ENCODE peak calls at places on chromosomes 6 and 20, in five cellular contexts. A is stomach, S is cardiac muscle cell, Z is ascending aorta, W is psoas muscle. T is an unnamed sample. For H3K4me1, the result is how much of the 10 kb centered on the place peaks cover.

GRCh38 chr20:13142143-13142542 is 78.9 kb upstream of the ISM1 start:
- DNase-seq in A (no peak), W (no peak), S (no peak), Z (no peak), T (no peak)

GRCh38 chr6:50141100-50141499 is 91.4 kb upstream of the DEFB112 start:
- DNase-seq in S (no peak), Z (no peak), W (no peak), A (no peak), T (no peak)

GRCh38 chr6:127090051-127090450 is 28.4 kb upstream of the RSPO3 start:
- DNase-seq in W (no peak), S (no peak), Z (no peak), A (no peak), T (no peak)

GRCh38 chr20:51373713-51374481 is 168.6 kb downstream of the NFATC2 start:
- DNase-seq in Z (no peak), W (no peak), S (peak), A (peak), T (peak)

GRCh38 chr6:140977425-140977824 is 1155.3 kb upstream of the GJE1 start:
- DNase-seq in S (no peak), A (no peak), W (no peak), Z (no peak), T (no peak)

GRCh38 chr20:49668181-49668877 is 45.3 kb downstream of the B4GALT5 start:
- DNase-seq in Z (peak), S (no peak), A (peak), W (no peak), T (no peak)

GRCh38 chr20:19376451-19376971 is 164.1 kb downstream of the SLC24A3 start:
- DNase-seq in A (no peak), Z (no peak), S (no peak), W (no peak), T (no peak)

GRCh38 chr20:58130156-58130555 is 98.3 kb downstream of the ANKRD60 start:
- DNase-seq in S (no peak), A (no peak), W (no peak), Z (no peak), T (no peak)

GRCh38 chr6:168597471-168597875 is 156.5 kb downstream of the SMOC2 start:
- DNase-seq in W (no peak), A (peak), S (no peak), Z (no peak), T (peak)

GRCh38 chr20:20003088-20003954 is 13.8 kb upstream of the NAA20 start:
- DNase-seq in A (no peak), W (peak), Z (peak), S (no peak), T (no peak)

GRCh38 chr6:84868149-84868548 is 103.8 kb upstream of the TBX18 start:
- DNase-seq in W (no peak), Z (no peak), A (no peak), S (no peak), T (no peak)

GRCh38 chr6:148146717-148147116 is 195.9 kb upstream of the SASH1 start:
- DNase-seq in W (no peak), S (no peak), A (no peak), Z (no peak), T (no peak)

GRCh38 chr6:42860031-42860430 is 19.4 kb upstream of the RPL7L1 start:
- DNase-seq in A (no peak), W (no peak), S (no peak), Z (no peak), T (no peak)

GRCh38 chr6:30345852-30346251 is 896 bp downstream of the RPP21 start:
- DNase-seq in Z (no peak), S (no peak), W (no peak), A (no peak), T (no peak)
- H3K4me3 ChIP-seq in Z (peak), S (peak), W (peak), A (peak), T (peak)

GRCh38 chr20:36540551-36541211 is 638 bp upstream of the MYL9 start:
- DNase-seq in W (no peak), S (no peak), A (no peak), Z (no peak), T (no peak)

GRCh38 chr20:36541227-36542018 is at the start of gene MYL9:
- DNase-seq in Z (peak), S (peak), W (peak), A (peak), T (peak)

GRCh38 chr20:36542516-36543186 is 1.3 kb downstream of the MYL9 start:
- DNase-seq in A (no peak), W (no peak), S (no peak), Z (no peak), T (no peak)

GRCh38 chr20:36543187-36544133 is 2.1 kb downstream of the MYL9 start:
- DNase-seq in Z (peak), S (no peak), A (no peak), W (peak), T (no peak)

DNA sequence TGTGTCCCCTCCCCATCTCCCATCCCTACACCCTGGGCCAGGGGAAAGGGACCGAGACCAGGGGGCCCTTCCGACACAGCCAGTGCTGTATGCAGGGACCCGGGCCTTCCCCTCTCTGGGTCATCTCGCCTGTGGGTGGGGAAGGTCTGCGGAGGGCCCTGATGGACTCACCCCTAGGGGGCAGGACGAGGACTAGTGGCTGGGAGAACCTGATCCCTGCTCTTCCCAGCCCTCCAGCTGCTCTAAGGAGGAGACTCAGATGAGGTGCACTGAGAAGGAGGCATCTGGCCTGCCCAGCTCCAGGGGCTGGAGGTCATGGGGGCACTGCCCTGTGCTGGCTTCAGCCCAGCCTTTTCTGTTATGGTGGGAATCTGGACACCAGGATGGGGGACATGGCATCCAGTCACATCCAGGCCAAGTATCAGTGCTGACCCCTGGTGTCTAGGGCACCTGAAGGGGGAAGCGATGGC is 735 bp downstream of the MYL9 start:
- DNase-seq in Z (peak), A (no peak), S (peak), W (peak), T (peak)
- TF ChIP-seq CTCF in Z (peak), A (peak), S (peak), W (peak), T (peak)

DNA sequence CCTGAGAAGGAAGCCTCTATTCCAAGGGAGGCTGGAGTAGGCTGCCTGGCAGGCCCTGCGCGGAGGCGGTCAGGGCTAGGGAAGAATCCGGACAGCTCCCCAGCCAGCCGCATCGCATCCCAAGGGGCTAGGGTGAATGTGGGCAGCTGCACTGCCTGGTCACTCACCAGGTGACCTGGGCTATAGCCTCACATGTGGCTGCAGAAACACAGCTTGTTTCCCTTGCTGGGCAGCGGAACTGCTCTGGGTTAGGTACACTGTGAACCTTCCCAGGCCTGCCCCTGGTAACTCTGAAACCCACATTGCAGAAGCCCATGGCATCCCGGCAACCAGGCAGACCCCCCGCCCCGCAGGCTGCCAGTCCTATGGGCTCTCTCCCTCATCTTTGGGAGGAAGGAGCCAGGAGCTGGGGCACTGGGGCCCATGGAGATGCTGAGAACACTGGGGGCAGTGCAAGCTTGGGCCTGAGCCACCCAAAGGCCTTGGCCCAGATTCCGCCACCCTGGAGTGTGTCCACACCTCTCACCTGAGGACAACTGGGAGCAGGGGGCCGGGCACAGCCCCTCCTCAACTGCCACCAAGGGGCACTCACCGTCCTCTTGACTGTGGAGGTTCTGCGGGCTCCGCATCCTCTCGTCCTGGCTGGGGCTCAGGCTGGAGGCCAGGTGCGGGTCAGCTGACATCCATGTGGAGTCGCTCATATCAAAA is 111.0 kb downstream of the NOL4L start:
- DNase-seq in A (no peak), S (no peak), Z (no peak), W (no peak), T (peak)
- H3K4me1 ChIP-seq in A (half or more), S (under half), Z (under half), W (under half), T (half or more)

GRCh38 chr6:3232017-3232838 is 4.8 kb upstream of the TUBB2B start:
- DNase-seq in A (no peak), Z (peak), S (no peak), W (no peak), T (no peak)

GRCh38 chr6:3231213-3232016 is 4.0 kb upstream of the TUBB2B start:
- DNase-seq in A (peak), S (peak), Z (peak), W (peak), T (peak)

GRCh38 chr6:3229566-3230274 is 2.3 kb upstream of the TUBB2B start:
- DNase-seq in S (peak), Z (peak), A (no peak), W (no peak), T (no peak)

GRCh38 chr6:3228791-3229565 is 1.5 kb upstream of the TUBB2B start:
- DNase-seq in Z (peak), W (no peak), S (peak), A (no peak), T (peak)

DNA sequence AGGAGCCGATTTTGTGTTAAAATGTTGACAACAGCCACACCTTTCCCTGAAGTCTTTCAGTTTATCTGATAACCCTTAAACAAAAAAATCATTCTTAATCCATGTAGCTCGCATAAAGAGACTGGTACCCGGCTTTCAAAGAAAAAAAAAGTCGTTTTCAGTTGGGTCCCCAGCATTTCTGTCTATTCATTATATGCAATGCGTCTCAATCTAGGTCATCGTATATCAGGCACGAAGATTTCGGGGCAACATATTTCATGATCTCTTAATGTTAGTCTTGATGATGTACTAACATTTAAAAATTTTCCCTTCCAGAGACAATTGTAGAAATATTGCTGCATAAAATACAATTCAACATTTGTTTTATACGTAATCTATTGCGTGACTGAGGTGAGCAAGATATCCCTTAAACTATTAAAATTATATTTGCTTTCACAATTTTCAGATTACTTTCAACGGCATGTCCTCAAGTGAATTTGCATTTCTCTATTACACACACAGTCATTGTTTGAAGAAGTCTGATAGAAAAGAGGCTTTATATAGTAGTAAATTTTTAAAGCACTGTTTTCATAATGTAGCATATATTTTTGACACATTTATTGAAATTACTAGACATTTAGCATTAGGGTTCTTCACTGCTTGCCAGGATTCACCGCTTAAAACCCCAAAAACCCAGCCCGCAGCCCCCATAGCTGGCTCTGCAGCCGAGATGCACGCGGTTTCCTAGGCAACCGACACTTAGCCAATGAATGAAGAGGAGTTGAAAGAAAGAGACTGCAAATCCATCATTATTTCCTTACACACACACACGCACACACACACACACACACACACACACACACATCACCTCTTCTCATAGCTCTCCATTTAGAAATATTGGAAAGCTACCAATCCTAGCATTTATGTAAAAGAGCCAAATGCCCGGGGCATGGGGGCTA is 3.1 kb upstream of the TUBB2B start:
- DNase-seq in A (no peak), Z (no peak), S (peak), W (no peak), T (no peak)
- H3K4me3 ChIP-seq in A (peak), Z (peak), S (peak), W (peak), T (peak)

GRCh38 chr20:60262967-60263603 is 304.9 kb downstream of the CDH26 start:
- DNase-seq in S (peak), A (peak), Z (no peak), W (peak), T (peak)
- TF ChIP-seq CTCF in S (peak), A (peak), Z (peak), W (peak), T (peak)

GRCh38 chr6:6971369-6971768 is 136.4 kb upstream of the RREB1 start:
- DNase-seq in S (no peak), A (no peak), W (no peak), Z (no peak), T (peak)

GRCh38 chr6:6976193-6976592 is 131.6 kb upstream of the RREB1 start:
- DNase-seq in W (no peak), Z (no peak), S (no peak), A (no peak), T (no peak)

GRCh38 chr6:6975395-6976111 is 132.2 kb upstream of the RREB1 start:
- DNase-seq in S (peak), W (peak), A (no peak), Z (no peak), T (no peak)

GRCh38 chr6:6972456-6972855 is 135.3 kb upstream of the RREB1 start:
- DNase-seq in A (no peak), S (no peak), Z (no peak), W (no peak), T (no peak)

DNA sequence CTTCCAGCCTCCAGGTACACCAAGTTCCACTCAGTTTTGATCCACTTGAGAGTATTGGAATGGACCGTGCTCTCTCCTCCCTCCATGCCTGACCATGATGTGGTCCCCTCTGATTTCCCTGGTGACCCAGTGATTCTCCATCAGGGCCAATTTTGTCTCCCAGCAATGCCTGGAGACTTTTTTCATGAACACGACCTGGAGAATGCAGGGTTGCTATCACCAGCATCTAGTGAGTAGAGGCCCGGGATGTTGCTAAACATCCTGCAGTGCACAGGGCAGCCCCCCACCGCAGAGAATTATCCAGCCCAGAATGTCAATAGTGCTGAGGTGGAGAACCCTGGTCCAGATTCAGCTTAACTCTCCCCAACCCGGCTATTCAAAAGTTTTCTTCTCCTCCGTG is 134.0 kb upstream of the RREB1 start:
- DNase-seq in S (no peak), A (no peak), W (no peak), Z (no peak), T (no peak)
- H3K4me1 ChIP-seq in S (under half), A (under half), W (under half), Z (under half), T (under half)

DNA sequence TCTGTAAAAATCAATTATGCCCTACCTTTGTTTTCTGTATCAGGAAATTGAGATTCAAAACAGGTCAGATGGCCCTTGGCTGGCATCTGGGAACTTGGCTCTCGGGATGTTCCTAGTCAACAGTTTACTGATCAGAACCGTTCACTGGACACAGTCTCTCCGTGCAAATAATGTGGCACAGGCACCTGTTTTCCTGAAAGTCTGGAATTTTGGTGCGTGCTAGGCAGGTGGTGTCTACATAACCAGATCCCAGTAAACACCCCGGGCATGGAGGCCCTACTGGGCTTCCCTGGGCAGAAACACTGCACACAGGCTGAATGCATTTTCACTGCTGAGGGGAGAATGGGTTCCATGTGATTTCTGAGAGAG is 7.5 kb downstream of the SNHG17 start:
- DNase-seq in W (no peak), A (no peak), S (no peak), Z (no peak), T (no peak)
- H3K4me3 ChIP-seq in W (no peak), A (no peak), S (no peak), Z (no peak), T (no peak)

GRCh38 chr20:62895539-62895938 is 30.8 kb downstream of the DIDO1 start:
- DNase-seq in A (no peak), Z (no peak), S (no peak), W (no peak), T (no peak)

GRCh38 chr20:62894261-62894660 is 32.0 kb downstream of the DIDO1 start:
- DNase-seq in S (no peak), A (no peak), W (no peak), Z (no peak), T (no peak)

GRCh38 chr20:62891111-62891510 is 29.5 kb upstream of the TCFL5 start:
- DNase-seq in S (no peak), A (no peak), Z (no peak), W (no peak), T (no peak)

GRCh38 chr20:62892348-62893304 is 31.0 kb upstream of the TCFL5 start:
- DNase-seq in W (no peak), Z (no peak), S (no peak), A (no peak), T (no peak)

GRCh38 chr20:62893700-62894099 is 32.1 kb upstream of the TCFL5 start:
- DNase-seq in W (no peak), Z (no peak), A (no peak), S (no peak), T (no peak)
- TF ChIP-seq CTCF in W (no peak), Z (no peak), A (no peak), S (peak), T (peak)

GRCh38 chr6:52337633-52338290 is 24.2 kb upstream of the PAQR8 start:
- DNase-seq in A (no peak), Z (no peak), W (no peak), S (no peak), T (no peak)
- H3K4me1 ChIP-seq in A (under half), Z (under half), W (under half), S (under half), T (under half)

GRCh38 chr6:45493761-45494160 is 116.0 kb upstream of the SUPT3H start:
- DNase-seq in Z (no peak), W (no peak), A (no peak), S (no peak), T (no peak)

GRCh38 chr6:45494734-45495133 is 117.0 kb upstream of the SUPT3H start:
- DNase-seq in W (no peak), Z (no peak), A (no peak), S (no peak), T (no peak)

GRCh38 chr6:45488884-45489283 is 111.2 kb upstream of the SUPT3H start:
- DNase-seq in S (no peak), Z (no peak), W (no peak), A (no peak), T (no peak)

GRCh38 chr6:45491048-45491447 is 113.3 kb upstream of the SUPT3H start:
- DNase-seq in Z (no peak), S (no peak), A (no peak), W (no peak), T (no peak)

DNA sequence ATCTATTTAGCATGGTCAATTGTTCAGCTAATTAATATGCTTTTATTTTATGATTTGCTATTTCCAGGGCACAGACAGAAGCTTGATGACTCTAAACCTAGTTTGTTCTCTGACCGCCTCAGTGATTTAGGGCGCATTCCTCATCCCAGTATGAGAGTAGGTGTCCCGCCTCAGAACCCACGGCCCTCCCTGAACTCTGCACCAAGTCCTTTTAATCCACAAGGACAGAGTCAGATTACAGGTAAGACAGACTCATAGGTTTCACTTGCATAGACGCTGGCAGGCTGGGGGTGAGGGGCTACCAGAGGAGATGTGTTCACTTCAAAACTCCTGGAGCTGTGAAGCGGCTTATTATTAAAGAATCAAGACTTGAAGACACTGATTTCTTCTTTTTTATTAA is 114.1 kb upstream of the SUPT3H start:
- DNase-seq in S (no peak), Z (no peak), W (no peak), A (no peak), T (no peak)
- H3K4me3 ChIP-seq in S (no peak), Z (no peak), W (no peak), A (no peak), T (no peak)

T was measured in Caco-2.